ENCODE peak calls at places on chromosomes 2 and 18, in nine cellular contexts. B is cardiac fibroblast, R is fibroblast of lung, N is WTC11, Q is coronary artery, S is astrocyte of the spinal cord, Y is RWPE1, A is choroid plexus epithelial cell, J is IMR-90. U is an unnamed sample.

GRCh38 chr18:34153711-34154110 is 71.0 kb downstream of the NOL4 start:
- DNase-seq in B (peak), R (peak), N (no peak), Q (no peak), S (peak), Y (no peak), A (peak), J (peak), U (no peak)

GRCh38 chr2:78913284-78913683 is 112.2 kb upstream of the REG3G start:
- DNase-seq in B (no peak), R (no peak), N (no peak), Q (no peak), S (no peak), Y (no peak), A (no peak), J (no peak), U (no peak)

GRCh38 chr2:169363570-169364150 is 1.3 kb upstream of the LRP2 start:
- DNase-seq in B (peak), R (no peak), N (peak), Q (no peak), S (peak), Y (no peak), A (peak), J (no peak), U (no peak)

GRCh38 chr2:8803658-8804379 is 33.6 kb downstream of the KIDINS220 start:
- DNase-seq in B (peak), R (peak), N (no peak), Q (no peak), S (peak), Y (peak), A (peak), J (peak), U (no peak)

GRCh38 chr2:10909050-10909995 is 2.4 kb upstream of the KCNF1 start:
- DNase-seq in B (no peak), R (no peak), N (peak), Q (no peak), S (no peak), Y (no peak), A (peak), J (no peak), U (no peak)

GRCh38 chr2:42925742-42926437 is 133.5 kb upstream of the HAAO start:
- DNase-seq in B (peak), R (no peak), N (no peak), Q (no peak), S (no peak), Y (no peak), A (no peak), J (no peak), U (no peak)

GRCh38 chr2:189441709-189442074 is 418 bp downstream of the WDR75 start:
- DNase-seq in B (no peak), R (peak), N (no peak), Q (no peak), S (no peak), Y (peak), A (no peak), J (no peak), U (no peak)

GRCh38 chr2:49255325-49256023 is 101.2 kb upstream of the FSHR start:
- DNase-seq in B (peak), R (no peak), N (no peak), Q (no peak), S (no peak), Y (no peak), A (peak), J (no peak), U (no peak)

GRCh38 chr18:55317832-55318231 is 270.2 kb downstream of the TCF4 start:
- DNase-seq in B (no peak), R (no peak), N (no peak), Q (no peak), S (peak), Y (no peak), A (peak), J (no peak), U (no peak)

GRCh38 chr18:46688853-46689525 is 32.0 kb upstream of the LOXHD1 start:
- DNase-seq in B (no peak), R (no peak), N (no peak), Q (no peak), S (no peak), Y (no peak), A (no peak), J (no peak), U (no peak)

GRCh38 chr2:88808083-88808482 is 116.6 kb downstream of the RPIA start:
- DNase-seq in B (no peak), R (no peak), N (no peak), Q (peak), S (no peak), Y (no peak), A (no peak), J (no peak), U (no peak)

GRCh38 chr2:20488782-20489181 is 41.9 kb downstream of the RHOB start:
- DNase-seq in B (no peak), R (no peak), N (no peak), Q (no peak), S (no peak), Y (no peak), A (no peak), J (no peak), U (no peak)

GRCh38 chr18:62878305-62878704 is 163.0 kb downstream of the PHLPP1 start:
- DNase-seq in B (no peak), R (no peak), N (no peak), Q (no peak), S (no peak), Y (no peak), A (no peak), J (no peak), U (no peak)

GRCh38 chr2:40028792-40029488 is 249.9 kb upstream of the THUMPD2 start:
- DNase-seq in B (no peak), R (no peak), N (no peak), Q (no peak), S (no peak), Y (no peak), A (no peak), J (no peak), U (no peak)

GRCh38 chr18:24043403-24043802 is 28.8 kb downstream of the TTC39C start:
- DNase-seq in B (no peak), R (no peak), N (no peak), Q (no peak), S (no peak), Y (no peak), A (no peak), J (no peak), U (no peak)

GRCh38 chr18:24033644-24034412 is 19.3 kb downstream of the TTC39C start:
- DNase-seq in B (no peak), R (no peak), N (no peak), Q (no peak), S (no peak), Y (no peak), A (no peak), J (no peak), U (no peak)

DNA sequence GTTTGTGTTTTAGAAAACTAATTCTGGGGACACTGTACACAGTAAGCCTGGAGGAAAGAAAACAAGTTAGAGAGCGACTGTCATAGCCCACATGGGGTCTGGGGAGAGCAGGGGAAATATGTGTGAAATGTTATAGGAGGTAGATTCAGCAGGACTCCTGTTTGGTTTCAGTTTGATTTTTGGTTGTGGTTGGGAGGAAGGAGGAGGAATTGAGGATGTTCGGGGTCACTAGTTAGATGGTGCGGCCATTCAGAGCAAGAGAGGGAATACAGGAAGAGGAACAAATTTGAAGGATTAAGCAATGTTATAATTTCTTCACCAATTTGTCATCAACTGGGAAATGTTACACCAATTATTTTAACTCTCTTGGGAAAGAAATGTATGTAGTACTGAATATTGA is 25.1 kb downstream of the TTC39C start:
- DNase-seq in B (no peak), R (no peak), N (no peak), Q (no peak), S (no peak), Y (no peak), A (no peak), J (no peak), U (no peak)
- TF ChIP-seq CTCF in B (no peak), R (no peak), N (no peak), Q (no peak), S (no peak), Y (no peak), A (no peak), J (no peak), U (no peak)

GRCh38 chr2:130371723-130372054 is 15.8 kb downstream of the PTPN18 start:
- DNase-seq in B (no peak), R (no peak), N (no peak), Q (no peak), S (peak), Y (no peak), A (peak), J (peak), U (no peak)

GRCh38 chr2:130372055-130372832 is 16.4 kb downstream of the PTPN18 start:
- DNase-seq in B (peak), R (peak), N (peak), Q (peak), S (peak), Y (peak), A (peak), J (peak), U (no peak)

GRCh38 chr2:130373808-130374365 is 18.0 kb downstream of the PTPN18 start:
- DNase-seq in B (no peak), R (no peak), N (no peak), Q (no peak), S (no peak), Y (no peak), A (no peak), J (no peak), U (no peak)

GRCh38 chr2:130374587-130375290 is 18.9 kb downstream of the PTPN18 start:
- DNase-seq in B (peak), R (peak), N (no peak), Q (no peak), S (no peak), Y (no peak), A (peak), J (peak), U (no peak)

GRCh38 chr2:130372833-130373807 is 17.3 kb downstream of the PTPN18 start:
- DNase-seq in B (no peak), R (no peak), N (no peak), Q (no peak), S (peak), Y (no peak), A (no peak), J (no peak), U (no peak)
- TF ChIP-seq CTCF in B (no peak), R (no peak), N (peak), Q (peak), S (no peak), Y (peak), A (no peak), J (no peak), U (no peak)

GRCh38 chr2:15738225-15738546 is 146.5 kb downstream of the DDX1 start:
- DNase-seq in B (no peak), R (no peak), N (no peak), Q (peak), S (no peak), Y (no peak), A (no peak), J (no peak), U (no peak)
- TF ChIP-seq CTCF in B (no peak), R (no peak), N (no peak), Q (no peak), S (no peak), Y (no peak), A (no peak), J (no peak), U (no peak)

DNA sequence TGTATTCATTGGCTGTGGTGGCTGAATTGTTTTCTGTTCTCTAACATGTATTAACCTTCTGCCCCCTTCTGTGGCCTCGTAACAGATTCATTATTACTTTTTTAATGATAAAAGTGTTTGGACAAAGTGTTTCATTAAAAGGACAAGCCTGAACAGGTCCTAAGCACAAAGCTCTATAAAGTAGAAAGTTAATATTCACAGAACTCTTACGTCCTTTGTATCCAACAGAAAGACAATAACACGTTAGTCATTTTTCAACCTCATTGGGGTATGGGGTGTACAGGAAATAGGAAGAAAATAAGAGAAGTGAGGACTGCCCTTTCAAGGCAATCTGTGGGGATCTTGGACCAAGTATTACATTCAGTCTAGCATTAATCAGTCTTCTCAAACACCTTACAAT is 105.5 kb upstream of the RGPD4 start:
- DNase-seq in B (no peak), R (no peak), N (no peak), Q (no peak), S (no peak), Y (no peak), A (no peak), J (no peak), U (no peak)
- TF ChIP-seq CTCF in B (no peak), R (no peak), N (no peak), Q (no peak), S (no peak), Y (no peak), A (no peak), J (no peak), U (no peak)

DNA sequence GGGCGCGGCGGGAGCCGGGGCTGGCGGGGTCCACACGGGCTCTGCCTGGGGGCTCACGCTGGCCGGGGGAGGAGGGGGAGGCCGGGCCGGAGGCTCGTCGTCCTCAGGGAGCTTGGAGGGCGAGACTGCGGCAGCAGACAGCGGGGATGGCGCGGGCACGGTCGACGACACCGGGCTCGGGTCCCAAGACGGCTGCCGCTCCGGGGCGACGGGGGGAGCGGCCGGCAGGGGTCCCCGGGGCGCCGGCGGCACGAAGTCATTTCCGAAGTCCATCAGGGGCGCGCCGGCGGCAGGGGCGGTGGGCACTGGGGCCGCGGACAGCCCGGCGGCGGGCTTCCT is 488 bp downstream of the RTN4 start:
- DNase-seq in B (no peak), R (no peak), N (no peak), Q (no peak), S (no peak), Y (peak), A (no peak), J (no peak), U (no peak)
- TF ChIP-seq CTCF in B (no peak), R (no peak), N (no peak), Q (no peak), S (no peak), Y (no peak), A (no peak), J (no peak), U (no peak)

GRCh38 chr2:201965550-201965949 is 68.1 kb upstream of the FZD7 start:
- DNase-seq in B (no peak), R (no peak), N (no peak), Q (no peak), S (no peak), Y (no peak), A (no peak), J (no peak), U (no peak)
- TF ChIP-seq CTCF in B (no peak), R (peak), N (no peak), Q (no peak), S (no peak), Y (no peak), A (no peak), J (peak), U (no peak)

DNA sequence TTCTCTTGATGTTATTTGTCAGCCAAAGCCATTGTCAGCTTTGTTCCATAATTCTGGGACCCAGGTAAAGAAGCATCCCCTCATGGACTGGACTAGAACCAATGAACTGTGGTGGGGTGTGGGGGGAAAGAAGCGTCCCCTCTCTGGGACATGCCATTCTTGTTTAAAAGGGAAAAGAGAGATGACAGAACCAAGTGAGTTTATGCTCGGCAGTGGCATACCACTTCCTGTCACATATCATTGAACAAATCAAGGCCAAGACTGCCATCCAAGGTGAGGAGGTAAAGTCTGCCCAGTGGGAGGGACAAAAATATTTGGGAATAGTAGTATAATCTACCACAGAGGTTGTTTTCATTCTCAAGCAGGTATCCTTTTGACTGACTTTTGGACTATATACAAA is 4.7 kb upstream of the GLS start:
- DNase-seq in B (no peak), R (no peak), N (no peak), Q (no peak), S (no peak), Y (no peak), A (no peak), J (no peak), U (no peak)
- TF ChIP-seq CTCF in B (no peak), R (no peak), N (no peak), Q (no peak), S (no peak), Y (no peak), A (no peak), J (no peak), U (no peak)

U was measured in vagina.